ENCODE peak calls at places on chromosomes 12 and 14, in five cellular contexts. H is stomach; J is SJSA1; S is CD4-positive, CD25-positive, alpha-beta regulatory T cell; Q is naive thymus-derived CD4-positive, alpha-beta T cell. Z is an unnamed sample.
A peak's percentile ranks its signal among the peaks of the same experiment; 100 is the strongest.

GRCh38 chr12:79344855-79345840 is 345.6 kb downstream of the PAWR start:
- DNase-seq in H (no peak), J (no peak), S (no peak), Q (no peak), Z (no peak)

GRCh38 chr12:120761581-120761980 is 36.0 kb downstream of the ACADS start:
- DNase-seq in H (peak; percentile 46), J (no peak), S (no peak), Q (peak; percentile 3), Z (no peak)

GRCh38 chr12:122749569-122750332 is 2.9 kb upstream of the DENR start:
- DNase-seq in H (no peak), J (no peak), S (no peak), Q (no peak), Z (no peak)

GRCh38 chr12:43847427-43847826 is 11.5 kb downstream of the TMEM117 start:
- DNase-seq in H (no peak), J (no peak), S (no peak), Q (no peak), Z (no peak)

GRCh38 chr14:57578427-57579220 is 85.0 kb upstream of the CCDC198 start:
- DNase-seq in H (no peak), J (no peak), S (no peak), Q (no peak), Z (no peak)

GRCh38 chr12:53575502-53576264 is 50.5 kb downstream of the ATF7 start:
- DNase-seq in H (no peak), J (no peak), S (no peak), Q (no peak), Z (no peak)

GRCh38 chr14:69636051-69636639 is 24.7 kb downstream of the SUSD6 start:
- DNase-seq in H (no peak), J (no peak), S (peak; percentile 24), Q (no peak), Z (no peak)

GRCh38 chr14:105861985-105862465 is 335.6 kb downstream of the TMEM121 start:
- DNase-seq in H (peak; percentile 23), J (no peak), S (peak; percentile 66), Q (no peak), Z (no peak)

GRCh38 chr12:15227004-15227679 is 5.9 kb upstream of the RERG start:
- DNase-seq in H (peak; percentile 59), J (no peak), S (peak; percentile 9), Q (peak; percentile 10), Z (no peak)

GRCh38 chr12:97148941-97149559 is 242.0 kb downstream of the NEDD1 start:
- DNase-seq in H (peak; percentile 68), J (no peak), S (peak; percentile 16), Q (peak; percentile 8), Z (peak; percentile 15)

GRCh38 chr12:92002195-92002649 is 143.4 kb downstream of the BTG1 start:
- DNase-seq in H (no peak), J (peak; percentile 45), S (no peak), Q (no peak), Z (no peak)

GRCh38 chr12:24979971-24980730 is 31.2 kb upstream of the BCAT1 start:
- DNase-seq in H (no peak), J (no peak), S (no peak), Q (no peak), Z (no peak)

GRCh38 chr12:110102255-110102654 is 21.9 kb upstream of the IFT81 start:
- DNase-seq in H (no peak), J (peak; percentile 73), S (peak; percentile 19), Q (no peak), Z (no peak)

GRCh38 chr12:108722992-108723766 is 8.1 kb downstream of the CORO1C start:
- DNase-seq in H (no peak), J (peak; percentile 64), S (no peak), Q (no peak), Z (no peak)

GRCh38 chr12:110932048-110932447 is 11.7 kb upstream of the MYL2 start:
- DNase-seq in H (no peak), J (no peak), S (no peak), Q (no peak), Z (no peak)

GRCh38 chr12:81164827-81165226 is 86.9 kb downstream of the ACSS3 start:
- DNase-seq in H (no peak), J (no peak), S (no peak), Q (no peak), Z (no peak)

GRCh38 chr14:89680156-89680555 is 263.1 kb upstream of the FOXN3 start:
- DNase-seq in H (no peak), J (no peak), S (no peak), Q (no peak), Z (no peak)

GRCh38 chr14:100586520-100587247 is 533 bp downstream of the BEGAIN start:
- DNase-seq in H (no peak), J (no peak), S (no peak), Q (no peak), Z (no peak)

GRCh38 chr12:45727994-45728624 is 1.4 kb upstream of the ARID2 start:
- DNase-seq in H (no peak), J (no peak), S (peak; percentile 52), Q (no peak), Z (no peak)

GRCh38 chr14:63492391-63492790 is 50.8 kb downstream of the PPP2R5E start:
- DNase-seq in H (no peak), J (no peak), S (no peak), Q (no peak), Z (no peak)

GRCh38 chr12:122023339-122024131 is 1.9 kb downstream of the BCL7A start:
- DNase-seq in H (peak; percentile 70), J (no peak), S (no peak), Q (peak; percentile 7), Z (no peak)

GRCh38 chr12:6536894-6537579 is 2.7 kb downstream of the GAPDH start:
- DNase-seq in H (no peak), J (no peak), S (no peak), Q (no peak), Z (no peak)

GRCh38 chr12:79055926-79056674 is 191.5 kb downstream of the SYT1 start:
- DNase-seq in H (no peak), J (peak; percentile 44), S (no peak), Q (no peak), Z (no peak)

GRCh38 chr12:121649403-121649802 is 20.1 kb downstream of the MORN3 start:
- DNase-seq in H (no peak), J (no peak), S (no peak), Q (no peak), Z (no peak)

GRCh38 chr14:94659953-94660946 is 48.1 kb downstream of the SERPINA3 start:
- DNase-seq in H (no peak), J (no peak), S (no peak), Q (no peak), Z (no peak)

GRCh38 chr14:99644035-99644587 is 818 bp upstream of the HHIPL1 start:
- DNase-seq in H (no peak), J (no peak), S (no peak), Q (no peak), Z (no peak)

DNA sequence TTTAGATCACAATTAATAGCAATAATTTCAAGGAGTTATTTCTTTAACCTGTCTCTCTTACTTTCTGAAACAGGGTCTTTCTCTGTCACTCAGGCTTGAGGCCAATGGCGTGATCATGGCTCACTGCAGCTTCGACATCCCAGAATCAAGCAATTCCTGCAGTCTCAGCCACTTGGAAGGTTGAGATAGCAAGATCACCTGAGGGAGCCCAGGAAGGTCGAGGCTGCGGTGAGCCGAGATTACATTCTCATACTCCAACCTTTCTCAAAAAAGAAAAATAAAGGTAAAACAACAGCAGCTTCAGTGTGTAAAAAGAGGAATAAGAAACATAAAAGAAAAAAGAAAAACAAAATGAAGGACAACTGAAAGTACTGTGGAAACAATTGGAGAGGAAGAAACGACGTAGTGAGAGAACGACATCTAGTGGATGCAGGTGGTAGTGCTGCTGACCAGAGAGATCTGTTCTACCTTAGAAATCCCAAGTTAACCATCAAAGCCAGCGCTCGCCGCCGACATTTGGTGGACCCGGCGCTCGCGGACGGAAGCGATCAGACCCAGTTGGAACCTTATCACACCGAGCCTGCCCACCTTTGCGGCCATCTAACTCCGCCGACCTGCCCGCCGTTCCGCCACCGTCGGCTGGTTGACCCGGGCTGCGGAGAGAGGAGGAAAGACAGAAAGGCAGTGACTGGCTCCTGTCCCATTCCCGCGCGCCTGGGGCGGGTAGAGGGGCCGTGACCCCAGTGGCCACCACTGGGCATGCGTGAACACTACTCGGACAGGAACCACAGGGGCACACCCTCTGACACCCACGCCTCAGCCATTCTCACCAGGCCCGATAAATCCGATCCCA is 196.1 kb downstream of the ALG10 start:
- DNase-seq in H (peak; percentile 67), J (no peak), S (peak; percentile 47), Q (peak; percentile 50), Z (peak; percentile 31)
- H3K9me3 ChIP-seq in H (no peaks in the 10 kb centered on the region), J (peaks cover 6% of the 10 kb centered on the region), S (no peaks in the 10 kb centered on the region), Q (no peaks in the 10 kb centered on the region), Z (no peaks in the 10 kb centered on the region)

GRCh38 chr12:133192847-133193246 is 11.6 kb downstream of the ZNF268 start:
- DNase-seq in H (no peak), J (no peak), S (no peak), Q (no peak), Z (no peak)
- H3K9me3 ChIP-seq in H (peaks cover 95% of the 10 kb centered on the region), J (peaks cover 18% of the 10 kb centered on the region), S (peaks cover 87% of the 10 kb centered on the region), Q (peaks cover 82% of the 10 kb centered on the region), Z (peaks cover 52% of the 10 kb centered on the region)

DNA sequence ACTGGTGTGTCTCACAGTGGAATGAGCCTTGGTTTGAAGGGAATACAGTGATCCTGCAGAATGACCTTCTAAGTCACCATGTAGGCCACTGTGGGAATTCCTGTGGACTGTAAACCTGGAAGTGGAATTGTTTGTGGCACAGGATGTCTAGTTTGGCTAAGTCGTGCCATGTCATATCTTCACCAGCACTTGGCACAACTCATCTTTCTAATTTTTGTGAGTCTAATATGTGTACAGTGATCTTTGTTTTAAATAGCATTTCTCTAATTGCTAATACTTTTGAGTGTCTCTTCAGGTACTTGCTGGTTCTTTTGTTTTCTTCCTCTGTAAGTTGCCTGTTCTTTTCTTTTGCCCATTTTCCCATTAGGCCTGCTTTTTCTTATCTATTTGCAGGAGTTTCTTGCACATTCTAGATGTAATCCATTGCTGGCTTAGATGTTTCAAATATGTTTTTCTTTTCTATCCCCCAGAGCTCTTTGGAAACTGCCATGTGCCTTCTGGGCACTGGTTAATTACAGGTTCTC is 112.7 kb downstream of the VRK1 start:
- DNase-seq in H (no peak), J (no peak), S (no peak), Q (no peak), Z (no peak)
- H3K9me3 ChIP-seq in H (peaks cover 35% of the 10 kb centered on the region), J (no peaks in the 10 kb centered on the region), S (peaks cover 6% of the 10 kb centered on the region), Q (no peaks in the 10 kb centered on the region), Z (no peaks in the 10 kb centered on the region)

DNA sequence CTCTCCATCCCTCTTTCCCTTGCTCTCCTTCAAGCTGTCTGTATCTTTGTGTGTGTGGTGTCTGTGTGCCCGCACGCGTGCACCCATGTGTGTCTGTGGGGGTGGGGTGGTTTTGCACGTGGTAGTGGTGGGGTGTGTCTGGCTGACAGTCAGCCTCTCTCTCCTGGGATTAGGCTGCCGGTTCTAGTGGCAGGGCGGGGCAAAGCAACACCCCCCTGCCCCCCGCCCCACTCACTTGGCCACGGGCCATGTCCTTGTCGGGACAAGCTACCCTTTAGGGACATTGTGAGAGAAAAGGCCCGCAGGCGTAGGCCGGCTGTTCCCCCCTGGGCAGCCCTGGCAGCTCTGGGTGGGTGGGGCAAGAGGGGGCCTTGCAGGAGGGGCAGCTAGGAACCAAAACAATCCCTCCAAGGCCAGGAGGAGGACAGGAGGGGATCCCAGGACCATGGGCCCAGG is 182.6 kb downstream of the ALG10 start:
- DNase-seq in H (no peak), J (no peak), S (no peak), Q (no peak), Z (no peak)
- H3K9me3 ChIP-seq in H (peaks cover 12% of the 10 kb centered on the region), J (no peaks in the 10 kb centered on the region), S (no peaks in the 10 kb centered on the region), Q (peaks cover 4% of the 10 kb centered on the region), Z (no peaks in the 10 kb centered on the region)

GRCh38 chr12:56863789-56864188 is 70.4 kb downstream of the SDR9C7 start:
- DNase-seq in H (no peak), J (no peak), S (no peak), Q (no peak), Z (no peak)
- H3K9me3 ChIP-seq in H (peaks cover 66% of the 10 kb centered on the region), J (peaks cover 29% of the 10 kb centered on the region), S (peaks cover 53% of the 10 kb centered on the region), Q (peaks cover 42% of the 10 kb centered on the region), Z (no peaks in the 10 kb centered on the region)

GRCh38 chr12:34406228-34406995 is 384.1 kb downstream of the ALG10 start:
- DNase-seq in H (peak; percentile 16), J (peak; percentile 27), S (no peak), Q (no peak), Z (peak; percentile 2)
- H3K9me3 ChIP-seq in H (peaks cover 100% of the 10 kb centered on the region), J (peaks cover 18% of the 10 kb centered on the region), S (peaks cover 71% of the 10 kb centered on the region), Q (peaks cover 72% of the 10 kb centered on the region), Z (peaks cover 4% of the 10 kb centered on the region)